ENCODE peak calls at places on chromosomes 11 and 22, in ten cellular contexts. P, I, A, J, Y, E, U, Q, B and W are unnamed samples.
A peak's percentile ranks its signal among the peaks of the same experiment; 100 is the strongest.

GRCh38 chr11:69001301-69002081 is 11.6 kb downstream of the MRGPRF start:
- DNase-seq in P (no peak), I (peak; percentile 67), A (no peak), J (peak; percentile 57), Y (no peak), E (no peak), U (no peak), Q (no peak), B (peak; percentile 62), W (no peak)

GRCh38 chr11:19281555-19281954 is 40.8 kb upstream of the E2F8 start:
- DNase-seq in P (no peak), I (no peak), A (no peak), J (no peak), Y (no peak), E (no peak), U (no peak), Q (no peak), B (no peak), W (no peak)

GRCh38 chr22:38218661-38219331 is 17.0 kb downstream of the MAFF start:
- DNase-seq in P (peak; percentile 87), I (no peak), A (no peak), J (peak; percentile 85), Y (peak; percentile 86), E (peak; percentile 84), U (peak; percentile 97), Q (peak; percentile 94), B (peak; percentile 92), W (peak; percentile 92)

GRCh38 chr11:124277809-124278208 is 21.6 kb downstream of the OR8G5 start:
- DNase-seq in P (no peak), I (no peak), A (no peak), J (no peak), Y (no peak), E (peak; percentile 48), U (no peak), Q (no peak), B (no peak), W (no peak)

GRCh38 chr11:73856001-73856663 is 20.5 kb downstream of the COA4 start:
- DNase-seq in P (no peak), I (no peak), A (no peak), J (no peak), Y (no peak), E (no peak), U (no peak), Q (no peak), B (no peak), W (no peak)

GRCh38 chr11:113085446-113085845 is 124.2 kb downstream of the NCAM1 start:
- DNase-seq in P (no peak), I (no peak), A (no peak), J (no peak), Y (no peak), E (no peak), U (no peak), Q (no peak), B (no peak), W (no peak)

GRCh38 chr11:12377824-12378593 is 638 bp downstream of the PARVA start:
- DNase-seq in P (peak; percentile 88), I (no peak), A (no peak), J (peak; percentile 73), Y (peak; percentile 87), E (peak; percentile 86), U (peak; percentile 71), Q (peak; percentile 69), B (peak; percentile 80), W (peak; percentile 73)

GRCh38 chr22:18954333-18954732 is 18.2 kb upstream of the PRODH start:
- DNase-seq in P (peak; percentile 52), I (peak; percentile 92), A (peak; percentile 59), J (no peak), Y (peak; percentile 87), E (peak; percentile 94), U (peak; percentile 25), Q (peak; percentile 46), B (peak; percentile 60), W (peak; percentile 75)

GRCh38 chr11:63805844-63806415 is 7.3 kb upstream of the SPINDOC start:
- DNase-seq in P (no peak), I (no peak), A (no peak), J (no peak), Y (no peak), E (no peak), U (no peak), Q (peak; percentile 33), B (no peak), W (no peak)

GRCh38 chr22:28410050-28410816 is 269.4 kb downstream of the TTC28 start:
- DNase-seq in P (no peak), I (no peak), A (no peak), J (no peak), Y (no peak), E (no peak), U (peak; percentile 71), Q (peak; percentile 40), B (no peak), W (no peak)

GRCh38 chr22:19870153-19871022 is 15.7 kb upstream of the GNB1L start:
- DNase-seq in P (no peak), I (peak; percentile 69), A (no peak), J (peak; percentile 20), Y (peak; percentile 15), E (peak; percentile 42), U (no peak), Q (no peak), B (peak; percentile 54), W (no peak)

DNA sequence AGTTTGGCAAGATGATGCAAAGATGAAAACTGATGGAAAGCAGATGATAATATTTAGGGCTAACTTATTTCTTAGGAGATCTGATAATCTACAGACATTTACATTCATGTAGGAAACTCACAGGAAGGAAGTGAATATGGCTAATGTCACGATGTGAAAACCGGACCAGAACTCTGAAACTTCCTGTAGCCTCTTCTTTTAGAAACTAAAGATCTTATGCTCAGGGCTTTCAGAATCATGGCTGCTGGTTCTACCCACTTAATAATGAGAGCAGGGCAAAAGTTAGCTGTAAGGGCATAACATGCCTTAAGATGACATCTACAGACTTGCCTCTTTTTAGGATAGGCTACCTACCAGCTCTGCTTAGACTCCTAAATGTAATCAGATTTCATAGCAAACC is 15.2 kb downstream of the CPSF7 start:
- DNase-seq in P (no peak), I (no peak), A (no peak), J (no peak), Y (no peak), E (no peak), U (no peak), Q (no peak), B (no peak), W (no peak)
- TF ChIP-seq POLR2A in P (no peak), I (no peak), A (no peak), J (no peak), Y (no peak), E (no peak), U (no peak), Q (no peak), B (no peak), W (no peak)

GRCh38 chr11:71135112-71135511 is 117.3 kb downstream of the SHANK2 start:
- DNase-seq in P (no peak), I (no peak), A (no peak), J (no peak), Y (no peak), E (no peak), U (no peak), Q (no peak), B (no peak), W (no peak)

GRCh38 chr11:71137376-71137775 is 115.0 kb downstream of the SHANK2 start:
- DNase-seq in P (no peak), I (peak; percentile 39), A (no peak), J (no peak), Y (no peak), E (no peak), U (no peak), Q (no peak), B (no peak), W (no peak)

GRCh38 chr11:71136095-71136845 is 116.1 kb downstream of the SHANK2 start:
- DNase-seq in P (no peak), I (peak; percentile 13), A (no peak), J (no peak), Y (no peak), E (no peak), U (no peak), Q (no peak), B (no peak), W (no peak)

GRCh38 chr11:71131861-71132260 is 120.5 kb downstream of the SHANK2 start:
- DNase-seq in P (no peak), I (peak; percentile 56), A (no peak), J (no peak), Y (no peak), E (no peak), U (no peak), Q (no peak), B (no peak), W (no peak)

DNA sequence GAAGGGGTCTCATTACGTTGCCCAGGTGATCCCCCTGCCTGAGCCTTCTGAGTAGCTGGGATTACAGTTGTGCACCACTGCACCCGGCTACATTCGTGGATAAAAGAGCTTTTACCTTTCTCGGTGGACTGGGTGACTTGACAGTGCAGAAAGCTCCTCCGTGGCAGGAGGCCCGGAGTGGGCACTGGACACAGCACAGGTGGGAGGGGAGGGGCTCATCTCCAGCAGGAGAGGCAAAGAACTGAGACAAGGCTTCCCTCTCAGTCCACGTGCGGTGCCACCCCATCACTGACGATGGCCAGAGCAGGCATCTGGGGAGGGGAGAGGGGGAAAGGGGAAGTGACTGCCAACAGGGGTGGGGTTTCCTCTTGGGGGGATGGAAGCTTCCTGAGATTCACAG is 118.4 kb downstream of the SHANK2 start:
- DNase-seq in P (no peak), I (peak; percentile 22), A (no peak), J (no peak), Y (no peak), E (no peak), U (no peak), Q (no peak), B (no peak), W (no peak)
- H3K9me3 ChIP-seq in P (no peaks in the 10 kb centered on the region), I (no peaks in the 10 kb centered on the region), A (no peaks in the 10 kb centered on the region), J (no peaks in the 10 kb centered on the region), Y (no peaks in the 10 kb centered on the region), E (no peaks in the 10 kb centered on the region), U (peaks cover 2% of the 10 kb centered on the region), Q (peaks cover 2% of the 10 kb centered on the region), B (no peaks in the 10 kb centered on the region), W (no peaks in the 10 kb centered on the region)

DNA sequence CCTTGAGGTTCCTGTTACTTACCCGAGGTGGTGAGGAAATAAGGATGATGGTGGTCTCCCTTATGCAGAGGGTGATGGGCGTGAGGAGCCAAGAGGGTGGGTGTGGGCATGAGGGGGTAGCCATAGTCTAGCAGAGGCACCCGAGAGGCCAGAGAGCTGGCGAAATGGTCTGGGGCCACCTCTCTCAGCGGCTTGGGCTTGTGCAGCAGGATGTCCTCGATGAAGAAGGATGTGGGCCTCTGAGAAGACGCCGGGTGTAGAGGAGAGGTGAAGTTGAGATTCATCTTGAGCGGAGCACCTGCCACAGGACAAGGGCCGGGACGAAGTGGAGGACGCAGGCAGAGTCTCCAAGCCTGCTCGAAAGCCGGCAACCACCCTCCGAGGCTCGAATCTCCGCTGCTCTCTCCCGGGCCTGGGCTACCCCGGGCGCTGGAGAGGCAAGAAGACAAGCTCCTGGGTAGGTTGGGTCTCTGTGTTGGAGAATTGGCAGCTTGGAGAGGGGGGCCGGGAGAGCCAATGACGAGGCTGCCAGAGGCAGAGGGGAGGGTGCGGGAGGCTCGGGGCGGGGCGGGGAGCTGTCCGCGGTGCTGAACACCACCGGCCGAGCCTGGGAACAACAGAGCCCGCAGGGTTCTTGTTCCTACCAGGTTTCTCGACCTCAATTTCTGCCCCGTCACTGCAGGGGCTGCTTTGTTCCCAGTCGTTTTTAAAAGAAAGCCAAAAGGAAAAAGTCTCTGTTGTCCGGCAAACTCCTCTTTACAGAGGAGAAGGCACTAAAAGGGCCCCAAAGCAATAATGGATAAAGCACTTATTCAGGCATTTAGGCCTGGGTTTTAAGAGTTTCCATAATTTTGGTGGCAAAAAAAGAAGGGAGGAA is at the start of gene BSX:
- DNase-seq in P (peak; percentile 21), I (no peak), A (no peak), J (no peak), Y (peak; percentile 71), E (peak; percentile 91), U (peak; percentile 17), Q (peak; percentile 38), B (peak; percentile 63), W (peak; percentile 45)
- H3K4me3 ChIP-seq in P (no peak within 1 kb of the TSS), I (no peak within 1 kb of the TSS), A (no peak within 1 kb of the TSS), J (no peak within 1 kb of the TSS), Y (no peak within 1 kb of the TSS), E (no peak within 1 kb of the TSS), U (no peak within 1 kb of the TSS), Q (no peak within 1 kb of the TSS), B (no peak within 1 kb of the TSS), W (no peak within 1 kb of the TSS)

GRCh38 chr11:70314730-70315129 is 44.2 kb downstream of the PPFIA1 start:
- DNase-seq in P (no peak), I (no peak), A (no peak), J (no peak), Y (no peak), E (no peak), U (no peak), Q (peak; percentile 66), B (no peak), W (no peak)
- TF ChIP-seq POLR2A in P (no peak), I (no peak), A (no peak), J (no peak), Y (no peak), E (no peak), U (no peak), Q (peak; percentile 19), B (no peak), W (no peak)